ENCODE peak calls at places on chromosome 9, in ten cellular contexts. One of them, this sample, is unnamed.

GRCh38 chr9:14437336-14438231 is 123.6 kb upstream of the NFIB start:
- DNase-seq in HCT116: no peak
- DNase-seq in suprapubic skin: no peak
- DNase-seq in right lobe of liver: no peak
- DNase-seq in GM12878: no peak
- DNase-seq in body of pancreas: no peak
- DNase-seq in ovary: no peak
- DNase-seq in breast epithelium: no peak
- DNase-seq in sigmoid colon: no peak
- DNase-seq in heart left ventricle: no peak
- DNase-seq in this sample: no peak

GRCh38 chr9:91771027-91771426 is 179.0 kb downstream of the ROR2 start:
- DNase-seq in heart left ventricle: peak
- DNase-seq in ovary: peak
- DNase-seq in sigmoid colon: peak
- DNase-seq in suprapubic skin: no peak
- DNase-seq in GM12878: no peak
- DNase-seq in HCT116: no peak
- DNase-seq in right lobe of liver: no peak
- DNase-seq in body of pancreas: peak
- DNase-seq in breast epithelium: no peak
- DNase-seq in this sample: no peak

GRCh38 chr9:124008307-124008854 is 3.2 kb upstream of the LHX2 start:
- DNase-seq in GM12878: no peak
- DNase-seq in ovary: no peak
- DNase-seq in right lobe of liver: peak
- DNase-seq in HCT116: peak
- DNase-seq in suprapubic skin: no peak
- DNase-seq in body of pancreas: no peak
- DNase-seq in heart left ventricle: no peak
- DNase-seq in breast epithelium: no peak
- DNase-seq in sigmoid colon: no peak
- DNase-seq in this sample: no peak

GRCh38 chr9:99607852-99608448 is 213.7 kb upstream of the NR4A3 start:
- DNase-seq in breast epithelium: no peak
- DNase-seq in HCT116: no peak
- DNase-seq in heart left ventricle: no peak
- DNase-seq in suprapubic skin: no peak
- DNase-seq in ovary: no peak
- DNase-seq in sigmoid colon: no peak
- DNase-seq in GM12878: no peak
- DNase-seq in body of pancreas: peak
- DNase-seq in right lobe of liver: no peak
- DNase-seq in this sample: no peak

GRCh38 chr9:135612981-135613910 is 26.1 kb downstream of the GLT6D1 start:
- DNase-seq in body of pancreas: no peak
- DNase-seq in breast epithelium: peak
- DNase-seq in HCT116: no peak
- DNase-seq in GM12878: no peak
- DNase-seq in suprapubic skin: no peak
- DNase-seq in sigmoid colon: no peak
- DNase-seq in right lobe of liver: no peak
- DNase-seq in ovary: no peak
- DNase-seq in heart left ventricle: no peak
- DNase-seq in this sample: peak

GRCh38 chr9:9973062-9973461 is 639.7 kb downstream of the PTPRD start:
- DNase-seq in GM12878: no peak
- DNase-seq in ovary: no peak
- DNase-seq in HCT116: no peak
- DNase-seq in sigmoid colon: no peak
- DNase-seq in heart left ventricle: no peak
- DNase-seq in right lobe of liver: no peak
- DNase-seq in breast epithelium: no peak
- DNase-seq in suprapubic skin: no peak
- DNase-seq in body of pancreas: no peak
- DNase-seq in this sample: no peak

GRCh38 chr9:37910271-37910670 is 6.3 kb upstream of the SLC25A51 start:
- DNase-seq in sigmoid colon: peak
- DNase-seq in body of pancreas: no peak
- DNase-seq in HCT116: no peak
- DNase-seq in breast epithelium: no peak
- DNase-seq in right lobe of liver: no peak
- DNase-seq in heart left ventricle: no peak
- DNase-seq in GM12878: no peak
- DNase-seq in suprapubic skin: peak
- DNase-seq in ovary: no peak
- DNase-seq in this sample: no peak

GRCh38 chr9:121568541-121569265 is 69.1 kb upstream of the GGTA1 start:
- DNase-seq in heart left ventricle: peak
- DNase-seq in breast epithelium: no peak
- DNase-seq in sigmoid colon: peak
- DNase-seq in HCT116: no peak
- DNase-seq in body of pancreas: peak
- DNase-seq in GM12878: no peak
- DNase-seq in ovary: peak
- DNase-seq in suprapubic skin: no peak
- DNase-seq in right lobe of liver: no peak
- DNase-seq in this sample: no peak

GRCh38 chr9:133125706-133126696 is 5.0 kb upstream of the RALGDS start:
- DNase-seq in ovary: peak
- DNase-seq in body of pancreas: peak
- DNase-seq in right lobe of liver: no peak
- DNase-seq in GM12878: no peak
- DNase-seq in sigmoid colon: peak
- DNase-seq in suprapubic skin: no peak
- DNase-seq in breast epithelium: no peak
- DNase-seq in heart left ventricle: peak
- DNase-seq in HCT116: no peak
- DNase-seq in this sample: peak

GRCh38 chr9:124661184-124661755 is 109.8 kb downstream of the NR6A1 start:
- DNase-seq in sigmoid colon: no peak
- DNase-seq in GM12878: no peak
- DNase-seq in body of pancreas: no peak
- DNase-seq in ovary: no peak
- DNase-seq in HCT116: no peak
- DNase-seq in heart left ventricle: no peak
- DNase-seq in breast epithelium: no peak
- DNase-seq in right lobe of liver: no peak
- DNase-seq in suprapubic skin: no peak
- DNase-seq in this sample: no peak

GRCh38 chr9:134355158-134355557 is 28.9 kb downstream of the RXRA start:
- DNase-seq in suprapubic skin: no peak
- DNase-seq in breast epithelium: no peak
- DNase-seq in ovary: no peak
- DNase-seq in sigmoid colon: no peak
- DNase-seq in body of pancreas: no peak
- DNase-seq in GM12878: no peak
- DNase-seq in HCT116: no peak
- DNase-seq in right lobe of liver: no peak
- DNase-seq in heart left ventricle: no peak
- DNase-seq in this sample: no peak
- H3K4me3 ChIP-seq in suprapubic skin: peak
- H3K4me3 ChIP-seq in breast epithelium: no peak
- H3K4me3 ChIP-seq in ovary: no peak
- H3K4me3 ChIP-seq in sigmoid colon: no peak
- H3K4me3 ChIP-seq in body of pancreas: no peak
- H3K4me3 ChIP-seq in GM12878: no peak
- H3K4me3 ChIP-seq in HCT116: no peak
- H3K4me3 ChIP-seq in right lobe of liver: no peak
- H3K4me3 ChIP-seq in heart left ventricle: no peak
- H3K4me3 ChIP-seq in this sample: no peak

GRCh38 chr9:137028013-137028280 is at the start of gene ABCA2:
- DNase-seq in body of pancreas: no peak
- DNase-seq in HCT116: no peak
- DNase-seq in sigmoid colon: no peak
- DNase-seq in suprapubic skin: no peak
- DNase-seq in breast epithelium: no peak
- DNase-seq in GM12878: no peak
- DNase-seq in heart left ventricle: no peak
- DNase-seq in ovary: no peak
- DNase-seq in right lobe of liver: no peak
- DNase-seq in this sample: no peak
- TF ChIP-seq POLR2A in body of pancreas: no peak
- TF ChIP-seq POLR2A in HCT116: no peak
- TF ChIP-seq POLR2A in sigmoid colon: no peak
- TF ChIP-seq POLR2A in suprapubic skin: no peak
- TF ChIP-seq POLR2A in breast epithelium: no peak
- TF ChIP-seq POLR2A in GM12878: no peak
- TF ChIP-seq POLR2A in heart left ventricle: no peak
- TF ChIP-seq POLR2A in ovary: no peak
- TF ChIP-seq POLR2A in right lobe of liver: no peak
- TF ChIP-seq POLR2A in this sample: no peak

GRCh38 chr9:130432796-130433167 is 12.0 kb upstream of the ASS1 start:
- DNase-seq in heart left ventricle: no peak
- DNase-seq in HCT116: no peak
- DNase-seq in right lobe of liver: peak
- DNase-seq in GM12878: no peak
- DNase-seq in suprapubic skin: no peak
- DNase-seq in body of pancreas: no peak
- DNase-seq in sigmoid colon: no peak
- DNase-seq in ovary: no peak
- DNase-seq in breast epithelium: no peak
- DNase-seq in this sample: no peak
- H3K4me3 ChIP-seq in heart left ventricle: peak
- H3K4me3 ChIP-seq in HCT116: no peak
- H3K4me3 ChIP-seq in right lobe of liver: peak
- H3K4me3 ChIP-seq in GM12878: no peak
- H3K4me3 ChIP-seq in suprapubic skin: peak
- H3K4me3 ChIP-seq in body of pancreas: no peak
- H3K4me3 ChIP-seq in sigmoid colon: no peak
- H3K4me3 ChIP-seq in ovary: no peak
- H3K4me3 ChIP-seq in breast epithelium: no peak
- H3K4me3 ChIP-seq in this sample: peak

DNA sequence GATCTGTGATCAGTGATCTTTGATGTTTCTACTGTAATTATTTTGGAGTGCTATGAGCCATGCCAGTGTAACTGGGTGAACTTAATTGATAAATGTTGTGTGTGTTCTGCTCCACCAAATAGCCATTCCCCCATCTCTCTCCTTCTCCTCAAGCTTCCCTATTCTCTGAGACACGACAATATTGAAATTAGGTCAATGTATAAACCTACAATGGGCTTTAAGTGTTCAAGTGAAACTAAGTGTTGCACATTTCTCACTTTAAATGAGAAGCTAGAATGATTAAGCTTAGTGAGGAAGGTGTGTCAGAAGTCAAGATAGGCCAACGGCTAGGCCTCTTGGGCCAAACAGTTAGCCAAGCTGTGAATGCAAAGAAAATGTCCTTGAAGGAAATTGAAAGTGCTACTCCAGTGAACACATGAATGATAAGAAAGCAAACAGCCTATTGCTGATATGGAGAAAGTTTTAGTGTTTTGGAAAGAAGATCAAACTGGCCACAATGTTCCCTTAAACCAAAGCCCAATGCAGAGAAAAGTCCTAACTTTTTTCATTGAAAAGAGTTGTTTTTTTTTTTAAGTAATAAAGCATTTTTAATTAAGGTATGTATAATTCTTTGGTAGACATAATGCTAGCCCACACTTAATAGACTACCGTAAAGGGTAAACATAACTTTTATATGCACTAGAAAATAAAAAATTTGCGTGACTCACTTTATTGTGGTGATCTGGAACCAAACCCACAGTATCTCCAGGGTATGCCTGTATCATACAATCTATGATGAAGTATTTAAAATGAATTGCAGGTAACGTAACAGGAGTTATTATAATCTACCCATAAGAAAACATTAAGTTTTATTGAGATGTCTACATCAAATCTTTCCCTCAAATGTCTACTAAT is 42.5 kb upstream of the ALDH1A1 start:
- DNase-seq in suprapubic skin: no peak
- DNase-seq in HCT116: no peak
- DNase-seq in right lobe of liver: no peak
- DNase-seq in sigmoid colon: no peak
- DNase-seq in breast epithelium: no peak
- DNase-seq in GM12878: no peak
- DNase-seq in body of pancreas: no peak
- DNase-seq in heart left ventricle: no peak
- DNase-seq in ovary: no peak
- DNase-seq in this sample: no peak
- TF ChIP-seq POLR2A in suprapubic skin: no peak
- TF ChIP-seq POLR2A in HCT116: no peak
- TF ChIP-seq POLR2A in right lobe of liver: no peak
- TF ChIP-seq POLR2A in sigmoid colon: no peak
- TF ChIP-seq POLR2A in breast epithelium: no peak
- TF ChIP-seq POLR2A in GM12878: no peak
- TF ChIP-seq POLR2A in body of pancreas: no peak
- TF ChIP-seq POLR2A in heart left ventricle: no peak
- TF ChIP-seq POLR2A in ovary: no peak
- TF ChIP-seq POLR2A in this sample: no peak

This sample was measured in Peyer's patch.